ENCODE peak calls at places on chromosomes 13 and 19, in five cellular contexts. N is activated T-helper 1 cell treated with anti-CD3 and anti-CD28 coated beads, Interleukin-12 subunit alpha, Interleukin-12 subunit beta, Interleukin-2, Interleukin-4 antibody, amounts not matched to agents 30 ng/mL and 10 ng/mL and 1 ng/mL, durations not matched to agents 14 hours and 24 hours and 36 hours; O is nephron progenitor cell; I is ovary; P is EL. M is an unnamed sample.

GRCh38 chr19:15129856-15130580 is 22.8 kb downstream of the SYDE1 start:
- DNase-seq in N (no peak), O (no peak), I (no peak), P (no peak), M (no peak)

GRCh38 chr19:18029617-18030338 is 21.8 kb downstream of the ARRDC2 start:
- DNase-seq in N (no peak), O (no peak), I (no peak), P (peak; percentile 39), M (no peak)

GRCh38 chr19:39970424-39970673 is 616 bp upstream of the PSMC4 start:
- DNase-seq in N (no peak), O (no peak), I (no peak), P (no peak), M (no peak)

GRCh38 chr19:55495646-55496349 is 7.6 kb downstream of the SSC5D start:
- DNase-seq in N (no peak), O (no peak), I (no peak), P (peak; percentile 38), M (no peak)

GRCh38 chr13:114025432-114026127 is 51.7 kb upstream of the C13orf46 start:
- DNase-seq in N (no peak), O (peak; percentile 37), I (peak; percentile 81), P (no peak), M (no peak)

GRCh38 chr13:94947965-94948371 is 235.6 kb upstream of the SOX21 start:
- DNase-seq in N (no peak), O (no peak), I (no peak), P (no peak), M (no peak)

GRCh38 chr13:38979891-38980627 is 10.6 kb downstream of the STOML3 start:
- DNase-seq in N (no peak), O (no peak), I (no peak), P (no peak), M (no peak)

GRCh38 chr13:42041684-42042035 is 6.8 kb upstream of the DGKH start:
- DNase-seq in N (no peak), O (peak; percentile 50), I (peak; percentile 65), P (peak; percentile 71), M (no peak)

GRCh38 chr19:1826557-1827521 is 14.8 kb upstream of the ATP8B3 start:
- DNase-seq in N (no peak), O (peak; percentile 65), I (peak; percentile 84), P (no peak), M (no peak)

GRCh38 chr19:4369888-4370260 is 26.5 kb downstream of the MPND start:
- DNase-seq in N (peak; percentile 67), O (peak; percentile 37), I (no peak), P (no peak), M (peak; percentile 22)

GRCh38 chr13:102650444-102650843 is 44.4 kb downstream of the METTL21C start:
- DNase-seq in N (no peak), O (no peak), I (no peak), P (no peak), M (no peak)